ENCODE peak calls at places on chromosomes 3 and 15, in five cellular contexts. F, Y, O, J and C are unnamed samples.

GRCh38 chr3:13500133-13500885 is 20.2 kb downstream of the HDAC11 start:
- DNase-seq in J (no peak), O (no peak), F (no peak), Y (no peak), C (no peak)

GRCh38 chr3:159740054-159740453 is 248.6 kb upstream of the IL12A start:
- DNase-seq in F (no peak), Y (no peak), J (peak; percentile 39), O (no peak), C (no peak)

GRCh38 chr3:160486459-160486869 is 36.9 kb upstream of the TRIM59 start:
- DNase-seq in Y (peak; percentile 71), J (peak; percentile 71), F (no peak), O (peak; percentile 56), C (no peak)

GRCh38 chr3:33317963-33318708 is 40.9 kb downstream of the FBXL2 start:
- DNase-seq in Y (no peak), F (no peak), J (peak; percentile 2), O (no peak), C (no peak)

GRCh38 chr15:39084683-39085530 is 496.0 kb upstream of the THBS1 start:
- DNase-seq in Y (peak; percentile 92), O (no peak), J (peak; percentile 97), F (no peak), C (no peak)

GRCh38 chr3:172069473-172069872 is 30.1 kb downstream of the FNDC3B start:
- DNase-seq in F (no peak), O (no peak), Y (no peak), J (no peak), C (no peak)

GRCh38 chr3:98600412-98601095 is 7.1 kb upstream of the CPOX start:
- DNase-seq in O (no peak), Y (no peak), J (no peak), F (no peak), C (no peak)

GRCh38 chr15:52710050-52710709 is 31.0 kb upstream of the ATOSA start:
- DNase-seq in F (no peak), J (no peak), O (peak; percentile 48), Y (no peak), C (no peak)

GRCh38 chr3:46695177-46695961 is 1.9 kb upstream of the ALS2CL start:
- DNase-seq in F (peak; percentile 60), O (peak; percentile 41), J (no peak), Y (no peak), C (no peak)

GRCh38 chr15:40430271-40430805 is 10.4 kb upstream of the BAHD1 start:
- DNase-seq in Y (peak; percentile 11), F (peak; percentile 29), O (no peak), J (peak; percentile 64), C (no peak)